ENCODE peak calls at places on chromosomes 6 and 20, in ten cellular contexts. B is PC-3, U is A549, F is left ventricle myocardium inferior, D is SJSA1, R is right atrium auricular region, C is body of pancreas, S is fibroblast of lung, O is upper lobe of right lung, Z is kidney. V is an unnamed sample.

GRCh38 chr20:11849976-11850670 is 67.6 kb upstream of the BTBD3 start:
- DNase-seq in B (peak; percentile 89), U (no peak), F (no peak), D (peak; percentile 42), R (peak; percentile 58), C (no peak), S (peak; percentile 84), O (no peak), Z (no peak), V (no peak)

GRCh38 chr6:144266091-144266649 is 19.0 kb upstream of the UTRN start:
- DNase-seq in B (peak; percentile 97), U (peak; percentile 37), F (peak; percentile 69), D (peak; percentile 60), R (peak; percentile 64), C (peak; percentile 76), S (peak; percentile 87), O (peak; percentile 70), Z (no peak), V (no peak)

GRCh38 chr6:114418304-114418972 is 75.6 kb upstream of the HS3ST5 start:
- DNase-seq in B (no peak), U (no peak), F (no peak), D (no peak), R (no peak), C (no peak), S (no peak), O (no peak), Z (no peak), V (no peak)

GRCh38 chr6:109644131-109644530 is 46.9 kb downstream of the AK9 start:
- DNase-seq in B (peak; percentile 19), U (no peak), F (no peak), D (no peak), R (no peak), C (no peak), S (no peak), O (no peak), Z (no peak), V (no peak)

GRCh38 chr20:34112600-34113061 is 588 bp upstream of the EIF2S2 start:
- DNase-seq in B (no peak), U (peak; percentile 36), F (no peak), D (no peak), R (peak; percentile 60), C (peak; percentile 39), S (peak; percentile 36), O (peak; percentile 65), Z (peak; percentile 67), V (no peak)

GRCh38 chr20:52539891-52540290 is 348.3 kb upstream of the ZFP64 start:
- DNase-seq in B (peak; percentile 23), U (no peak), F (no peak), D (no peak), R (no peak), C (no peak), S (no peak), O (no peak), Z (no peak), V (no peak)

GRCh38 chr20:14948416-14948815 is 611.0 kb upstream of the FLRT3 start:
- DNase-seq in B (peak; percentile 35), U (no peak), F (no peak), D (no peak), R (no peak), C (no peak), S (no peak), O (no peak), Z (no peak), V (no peak)

GRCh38 chr6:9539231-9539755 is 875.6 kb downstream of the TFAP2A start:
- DNase-seq in B (no peak), U (no peak), F (no peak), D (no peak), R (no peak), C (no peak), S (no peak), O (no peak), Z (no peak), V (no peak)

GRCh38 chr20:15867899-15868298 is 705.3 kb downstream of the KIF16B start:
- DNase-seq in B (peak; percentile 44), U (no peak), F (no peak), D (no peak), R (no peak), C (no peak), S (no peak), O (no peak), Z (no peak), V (no peak)

GRCh38 chr20:41268917-41269652 is 48.4 kb downstream of the ZHX3 start:
- DNase-seq in B (no peak), U (no peak), F (no peak), D (no peak), R (no peak), C (no peak), S (no peak), O (no peak), Z (no peak), V (no peak)

GRCh38 chr6:16635810-16636602 is 125.3 kb downstream of the ATXN1 start:
- DNase-seq in B (peak; percentile 91), U (no peak), F (no peak), D (peak; percentile 89), R (no peak), C (no peak), S (peak; percentile 92), O (no peak), Z (peak; percentile 83), V (no peak)

GRCh38 chr6:142009647-142010046 is 123.1 kb upstream of the GJE1 start:
- DNase-seq in B (peak; percentile 10), U (no peak), F (no peak), D (no peak), R (no peak), C (no peak), S (peak; percentile 97), O (no peak), Z (no peak), V (no peak)

GRCh38 chr6:11830105-11830504 is 51.5 kb upstream of the ADTRP start:
- DNase-seq in B (no peak), U (no peak), F (no peak), D (no peak), R (no peak), C (peak; percentile 65), S (no peak), O (no peak), Z (no peak), V (no peak)

GRCh38 chr6:1695546-1696494 is 86.1 kb downstream of the FOXC1 start:
- DNase-seq in B (no peak), U (no peak), F (no peak), D (no peak), R (no peak), C (no peak), S (no peak), O (no peak), Z (no peak), V (peak; percentile 86)

GRCh38 chr6:146962332-146962731 is 241.9 kb upstream of the STXBP5 start:
- DNase-seq in B (no peak), U (no peak), F (no peak), D (no peak), R (no peak), C (no peak), S (peak; percentile 36), O (no peak), Z (no peak), V (no peak)
- H3K27ac ChIP-seq in B (no peak overlapping the region), U (no peak overlapping the region), F (no peak overlapping the region), D (no peak overlapping the region), R (no peak overlapping the region), C (no peak overlapping the region), S (no peak overlapping the region), O (no peak overlapping the region), Z (no peak overlapping the region), V (no peak overlapping the region)

DNA sequence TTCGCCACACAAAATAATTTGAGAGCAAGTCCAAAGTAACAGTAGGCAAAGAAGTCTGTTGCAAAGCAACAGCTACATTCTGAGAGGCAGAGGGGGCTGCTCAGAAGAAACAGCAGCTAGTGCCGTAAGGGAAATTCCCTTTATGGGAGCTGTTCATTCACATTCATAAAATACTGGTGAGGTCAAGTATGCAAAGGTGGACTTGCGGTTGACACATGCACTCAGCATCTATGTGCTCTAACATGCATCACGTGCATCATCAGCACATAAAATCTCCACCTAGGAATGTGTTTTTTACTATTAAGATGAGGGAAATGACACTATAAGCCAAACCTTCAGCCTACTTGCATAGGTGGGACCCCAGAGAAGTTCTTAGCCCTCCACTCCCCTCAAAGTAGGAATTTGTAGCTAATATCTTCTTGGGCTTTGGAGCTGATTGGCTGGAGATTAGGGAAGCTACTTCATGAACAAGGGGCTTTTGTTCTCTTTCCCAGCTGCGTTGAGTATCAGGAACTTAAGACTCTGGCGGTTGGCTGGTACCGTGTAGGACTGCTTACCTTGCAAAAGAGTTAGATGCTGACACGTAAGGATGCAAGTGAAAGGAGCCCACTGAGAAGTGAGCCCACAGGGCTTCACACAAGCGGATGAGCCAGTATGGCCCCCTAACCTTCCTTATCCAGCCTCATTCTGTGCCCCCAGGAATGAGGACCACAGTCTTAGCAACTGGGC is 12.4 kb downstream of the CST3 start:
- DNase-seq in B (no peak), U (no peak), F (no peak), D (no peak), R (no peak), C (no peak), S (no peak), O (no peak), Z (no peak), V (no peak)
- H3K4me1 ChIP-seq in B (peaks cover 45% of the 10 kb centered on the region), U (peaks cover 44% of the 10 kb centered on the region), F (peaks cover 43% of the 10 kb centered on the region), D (peaks cover 24% of the 10 kb centered on the region), R (peaks cover 44% of the 10 kb centered on the region), C (no peaks in the 10 kb centered on the region), S (peaks cover 5% of the 10 kb centered on the region), O (peaks cover 17% of the 10 kb centered on the region), Z (peaks cover 3% of the 10 kb centered on the region), V (no peaks in the 10 kb centered on the region)

GRCh38 chr6:98529364-98529763 is 305.0 kb upstream of the POU3F2 start:
- DNase-seq in B (no peak), U (no peak), F (no peak), D (no peak), R (no peak), C (no peak), S (no peak), O (no peak), Z (no peak), V (no peak)
- H3K27ac ChIP-seq in B (no peak overlapping the region), U (no peak overlapping the region), F (no peak overlapping the region), D (no peak overlapping the region), R (no peak overlapping the region), C (no peak overlapping the region), S (no peak overlapping the region), O (no peak overlapping the region), Z (no peak overlapping the region), V (no peak overlapping the region)

GRCh38 chr20:62894261-62894660 is 32.0 kb downstream of the DIDO1 start:
- DNase-seq in B (no peak), U (no peak), F (no peak), D (no peak), R (no peak), C (no peak), S (no peak), O (no peak), Z (no peak), V (no peak)
- H3K4me1 ChIP-seq in B (no peaks in the 10 kb centered on the region), U (no peaks in the 10 kb centered on the region), F (peaks cover 6% of the 10 kb centered on the region), D (no peaks in the 10 kb centered on the region), R (peaks cover 5% of the 10 kb centered on the region), C (peaks cover 7% of the 10 kb centered on the region), S (no peaks in the 10 kb centered on the region), O (peaks cover 6% of the 10 kb centered on the region), Z (peaks cover 2% of the 10 kb centered on the region), V (no peaks in the 10 kb centered on the region)

GRCh38 chr6:119147101-119148053 is 68.9 kb upstream of the FAM184A start:
- DNase-seq in B (peak; percentile 95), U (peak; percentile 65), F (no peak), D (peak; percentile 93), R (peak; percentile 80), C (no peak), S (peak; percentile 98), O (peak; percentile 68), Z (no peak), V (peak; percentile 87)
- H3K27ac ChIP-seq in B (peak overlapping the region; percentile 92), U (peak overlapping the region; percentile 41), F (no peak overlapping the region), D (peak overlapping the region; percentile 75), R (peak overlapping the region; percentile 52), C (peak overlapping the region; percentile 57), S (peak overlapping the region; percentile 69), O (peak overlapping the region; percentile 42), Z (no peak overlapping the region), V (peak overlapping the region; percentile 63)

GRCh38 chr20:17885544-17885943 is 83.0 kb downstream of the SNX5 start:
- DNase-seq in B (no peak), U (no peak), F (no peak), D (no peak), R (no peak), C (no peak), S (no peak), O (no peak), Z (no peak), V (no peak)
- H3K4me1 ChIP-seq in B (peaks cover 18% of the 10 kb centered on the region), U (no peaks in the 10 kb centered on the region), F (peaks cover 30% of the 10 kb centered on the region), D (no peaks in the 10 kb centered on the region), R (peaks cover 22% of the 10 kb centered on the region), C (no peaks in the 10 kb centered on the region), S (no peaks in the 10 kb centered on the region), O (peaks cover 9% of the 10 kb centered on the region), Z (no peaks in the 10 kb centered on the region), V (no peaks in the 10 kb centered on the region)